ENCODE peak calls at places on chromosomes 2 and 18, in four cellular contexts. L is BE2C, R is Peyer's patch, A is IMR-90. T is an unnamed sample. For H3K9me3, the result is how much of the 10 kb centered on the place peaks cover.

GRCh38 chr2:186422226-186422625 is 63.8 kb upstream of the ZC3H15 start:
- DNase-seq in L (no peak), R (no peak), A (peak), T (peak)

GRCh38 chr2:227853204-227853629 is 18.2 kb upstream of the DAW1 start:
- DNase-seq in L (no peak), R (no peak), A (peak), T (peak)

GRCh38 chr2:68089961-68090360 is 27.2 kb upstream of the C1D start:
- DNase-seq in L (no peak), R (no peak), A (no peak), T (no peak)

GRCh38 chr2:47301731-47302130 is 101.2 kb upstream of the MSH2 start:
- DNase-seq in L (no peak), R (no peak), A (no peak), T (no peak)

GRCh38 chr2:7497223-7497622 is 580.0 kb downstream of the RNF144A start:
- DNase-seq in L (no peak), R (no peak), A (no peak), T (no peak)

GRCh38 chr2:23330214-23330613 is 54.8 kb upstream of the KLHL29 start:
- DNase-seq in L (no peak), R (no peak), A (peak), T (no peak)

GRCh38 chr2:31312898-31313297 is 78.9 kb downstream of the EHD3 start:
- DNase-seq in L (no peak), R (no peak), A (peak), T (no peak)

GRCh38 chr2:238182362-238182761 is 21.1 kb downstream of the ILKAP start:
- DNase-seq in L (no peak), R (no peak), A (no peak), T (no peak)

GRCh38 chr18:28149810-28150420 is 27.0 kb downstream of the CDH2 start:
- DNase-seq in L (no peak), R (no peak), A (no peak), T (no peak)

GRCh38 chr18:63141777-63142176 is 177.8 kb downstream of the BCL2 start:
- DNase-seq in L (no peak), R (peak), A (no peak), T (no peak)

GRCh38 chr2:221535824-221536223 is 36.3 kb downstream of the EPHA4 start:
- DNase-seq in L (no peak), R (no peak), A (no peak), T (no peak)

GRCh38 chr18:55034742-55035141 is 75.5 kb upstream of the CCDC68 start:
- DNase-seq in L (no peak), R (no peak), A (no peak), T (no peak)

GRCh38 chr2:176128172-176129012 is 1.1 kb upstream of the HOXD8 start:
- DNase-seq in L (no peak), R (no peak), A (no peak), T (no peak)

GRCh38 chr2:172108587-172108930 is 5.9 kb upstream of the DLX2 start:
- DNase-seq in L (no peak), R (no peak), A (no peak), T (no peak)

GRCh38 chr18:65754121-65754520 is 3.3 kb downstream of the CDH7 start:
- DNase-seq in L (peak), R (no peak), A (no peak), T (no peak)

GRCh38 chr2:189821953-189822748 is 37.9 kb downstream of the PMS1 start:
- DNase-seq in L (no peak), R (no peak), A (peak), T (peak)

GRCh38 chr18:22324191-22325131 is 93.3 kb downstream of the CTAGE1 start:
- DNase-seq in L (no peak), R (no peak), A (no peak), T (no peak)

GRCh38 chr2:156445311-156446218 is 9.4 kb downstream of the GPD2 start:
- DNase-seq in L (no peak), R (no peak), A (peak), T (peak)

GRCh38 chr2:209368924-209369323 is 54.9 kb upstream of the MAP2 start:
- DNase-seq in L (peak), R (no peak), A (peak), T (peak)

GRCh38 chr2:197828464-197829135 is 24.2 kb downstream of the PLCL1 start:
- DNase-seq in L (no peak), R (no peak), A (no peak), T (no peak)

GRCh38 chr2:212905640-212906201 is 245.7 kb downstream of the IKZF2 start:
- DNase-seq in L (no peak), R (no peak), A (peak), T (peak)

GRCh38 chr18:31206787-31207381 is 44.2 kb upstream of the DSC1 start:
- DNase-seq in L (peak), R (no peak), A (peak), T (peak)

GRCh38 chr2:149488719-149489440 is 98.7 kb downstream of the MMADHC start:
- DNase-seq in L (no peak), R (no peak), A (no peak), T (no peak)

GRCh38 chr2:232437130-232437620 is 18.8 kb upstream of the ALPI start:
- DNase-seq in L (no peak), R (no peak), A (no peak), T (no peak)

GRCh38 chr2:109410021-109410815 is 203.5 kb downstream of the SEPTIN10 start:
- DNase-seq in L (no peak), R (no peak), A (peak), T (no peak)

GRCh38 chr2:237471457-237472186 is 15.4 kb upstream of the MLPH start:
- DNase-seq in L (peak), R (no peak), A (peak), T (no peak)

GRCh38 chr18:10290244-10291240 is 163.9 kb upstream of the APCDD1 start:
- DNase-seq in L (no peak), R (no peak), A (peak), T (no peak)

GRCh38 chr2:43041167-43041566 is 185.2 kb downstream of the ZFP36L2 start:
- DNase-seq in L (no peak), R (no peak), A (no peak), T (no peak)

GRCh38 chr2:221680548-221680947 is 108.4 kb upstream of the EPHA4 start:
- DNase-seq in L (no peak), R (no peak), A (no peak), T (no peak)

DNA sequence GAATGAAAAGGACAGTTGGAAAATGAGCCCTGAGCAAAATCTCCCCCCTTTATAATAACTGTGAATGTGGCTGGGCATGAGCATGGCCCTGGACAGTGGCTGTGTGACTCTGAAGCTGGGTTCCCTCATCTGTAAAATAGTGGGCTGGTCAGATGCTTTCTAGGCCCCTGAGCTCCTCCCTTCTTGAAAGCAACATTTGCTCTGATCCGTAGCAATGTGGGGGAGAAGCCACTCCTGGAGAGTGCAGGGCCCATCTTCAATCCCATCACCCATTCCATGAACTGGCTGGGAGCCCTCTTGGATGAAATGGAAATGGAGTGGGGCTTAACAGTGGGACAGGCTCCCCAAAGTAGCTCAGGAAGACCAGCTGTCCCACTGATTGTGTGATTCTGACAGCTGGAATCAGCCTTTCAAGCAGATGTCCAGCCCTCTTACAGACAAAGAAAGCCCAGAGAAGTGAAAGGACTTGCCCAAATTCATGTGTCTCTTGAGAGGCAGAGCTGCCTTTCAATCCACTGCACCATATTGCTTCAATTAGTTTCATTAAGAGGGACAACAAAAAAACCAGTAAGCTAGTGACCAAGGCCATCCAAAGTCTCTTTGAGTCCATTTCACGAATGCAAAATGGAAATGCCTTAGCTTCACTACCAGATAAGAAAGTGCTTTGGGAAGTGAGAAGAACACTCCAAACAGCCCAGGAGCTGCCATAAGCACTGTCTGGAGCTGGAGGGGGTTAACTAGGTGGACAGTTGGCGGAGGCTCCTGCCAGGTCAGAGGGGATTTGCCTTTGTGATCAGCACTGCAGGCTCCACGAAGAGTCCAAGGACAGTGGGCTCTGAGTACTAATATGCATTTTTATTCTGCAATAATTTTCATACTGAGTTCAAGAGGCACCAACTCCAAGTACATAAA is 233.0 kb upstream of the SMAD2 start:
- DNase-seq in L (no peak), R (no peak), A (no peak), T (no peak)
- H3K9me3 ChIP-seq in L (under half), R (under half), A (under half), T (under half)

DNA sequence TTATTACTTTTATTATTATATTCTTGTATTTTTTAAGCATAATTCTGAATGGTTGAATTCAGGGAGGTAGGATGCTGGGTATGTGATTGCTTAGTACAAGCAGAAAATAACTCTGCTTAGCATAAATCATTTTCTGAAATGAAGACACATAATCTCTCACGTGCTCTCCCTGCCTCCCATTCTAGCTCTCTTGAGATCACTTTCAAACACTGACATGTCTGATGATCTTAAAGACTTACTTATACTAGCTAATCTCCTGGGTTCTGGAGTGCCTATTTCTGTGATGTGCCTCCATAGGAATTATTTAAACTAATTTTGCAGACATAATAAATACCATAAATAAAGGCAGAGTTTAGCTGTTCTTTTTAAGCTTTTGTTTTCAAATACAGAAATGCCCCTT is 1136.0 kb downstream of the SUCLG1 start:
- DNase-seq in L (no peak), R (no peak), A (no peak), T (no peak)
- H3K9me3 ChIP-seq in L (under half), R (under half), A (under half), T (under half)

GRCh38 chr18:78151234-78151633 is 828.4 kb upstream of the SALL3 start:
- DNase-seq in L (no peak), R (no peak), A (no peak), T (no peak)

GRCh38 chr18:78151948-78152725 is 827.5 kb upstream of the SALL3 start:
- DNase-seq in L (no peak), R (no peak), A (no peak), T (no peak)

GRCh38 chr18:78156466-78156865 is 823.2 kb upstream of the SALL3 start:
- DNase-seq in L (no peak), R (no peak), A (no peak), T (no peak)

GRCh38 chr18:78153362-78153761 is 826.3 kb upstream of the SALL3 start:
- DNase-seq in L (no peak), R (no peak), A (no peak), T (no peak)

GRCh38 chr18:78154444-78154843 is 825.2 kb upstream of the SALL3 start:
- DNase-seq in L (no peak), R (no peak), A (no peak), T (no peak)
- H3K9me3 ChIP-seq in L (under half), R (under half), A (under half), T (under half)

GRCh38 chr2:89775885-89776284 is 1084.4 kb downstream of the RPIA start:
- DNase-seq in L (no peak), R (no peak), A (no peak), T (no peak)

GRCh38 chr2:89784960-89785359 is 1093.5 kb downstream of the RPIA start:
- DNase-seq in L (no peak), R (no peak), A (no peak), T (no peak)

GRCh38 chr2:89781962-89782361 is 1090.5 kb downstream of the RPIA start:
- DNase-seq in L (no peak), R (no peak), A (no peak), T (no peak)

DNA sequence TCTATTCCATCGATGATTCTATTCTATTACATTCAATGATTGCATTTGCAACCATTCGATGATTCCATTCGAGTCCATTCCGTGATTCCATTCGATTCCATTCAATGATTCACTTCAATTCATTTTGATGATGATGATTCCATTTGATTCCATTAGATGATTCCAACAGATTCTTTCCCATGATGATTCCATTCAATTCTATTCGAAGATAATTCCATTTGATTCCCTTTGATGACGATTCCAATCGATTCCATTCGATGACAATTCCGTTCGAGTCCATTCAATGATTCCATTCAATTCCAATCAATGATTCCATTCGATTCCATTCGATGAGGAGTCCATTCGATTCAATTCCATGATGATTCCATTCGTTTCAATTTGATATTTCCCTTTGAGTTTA is 1088.8 kb downstream of the RPIA start:
- DNase-seq in L (no peak), R (no peak), A (no peak), T (no peak)
- H3K9me3 ChIP-seq in L (under half), R (under half), A (half or more), T (half or more)

GRCh38 chr2:217478831-217479435 is 523.9 kb downstream of the TNS1 start:
- DNase-seq in L (no peak), R (no peak), A (no peak), T (no peak)
- H3K9me3 ChIP-seq in L (under half), R (under half), A (under half), T (under half)

GRCh38 chr2:19752500-19752899 is 149.3 kb downstream of the TTC32 start:
- DNase-seq in L (no peak), R (no peak), A (peak), T (no peak)
- H3K9me3 ChIP-seq in L (under half), R (under half), A (under half), T (under half)

DNA sequence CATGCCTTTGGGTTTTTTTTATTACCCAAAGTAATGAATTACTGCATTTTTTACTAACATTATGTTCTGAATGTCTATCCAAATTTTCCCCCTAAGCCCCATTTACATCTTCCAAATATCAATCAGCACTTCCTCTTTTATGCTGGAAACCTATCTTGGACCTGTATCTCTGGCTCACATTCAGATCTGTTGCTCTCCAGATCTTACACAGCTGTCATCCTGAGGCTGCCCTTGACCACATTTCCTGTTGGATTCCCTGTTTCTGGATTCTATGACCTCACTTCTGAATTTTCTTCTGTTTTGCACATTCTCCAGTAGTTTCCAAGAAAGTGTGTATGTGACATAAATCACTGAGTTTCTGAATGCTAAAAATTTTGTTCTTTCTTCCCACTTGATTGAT is 146.7 kb downstream of the PDE1A start:
- DNase-seq in L (no peak), R (no peak), A (peak), T (peak)
- H3K9me3 ChIP-seq in L (under half), R (under half), A (under half), T (under half)

DNA sequence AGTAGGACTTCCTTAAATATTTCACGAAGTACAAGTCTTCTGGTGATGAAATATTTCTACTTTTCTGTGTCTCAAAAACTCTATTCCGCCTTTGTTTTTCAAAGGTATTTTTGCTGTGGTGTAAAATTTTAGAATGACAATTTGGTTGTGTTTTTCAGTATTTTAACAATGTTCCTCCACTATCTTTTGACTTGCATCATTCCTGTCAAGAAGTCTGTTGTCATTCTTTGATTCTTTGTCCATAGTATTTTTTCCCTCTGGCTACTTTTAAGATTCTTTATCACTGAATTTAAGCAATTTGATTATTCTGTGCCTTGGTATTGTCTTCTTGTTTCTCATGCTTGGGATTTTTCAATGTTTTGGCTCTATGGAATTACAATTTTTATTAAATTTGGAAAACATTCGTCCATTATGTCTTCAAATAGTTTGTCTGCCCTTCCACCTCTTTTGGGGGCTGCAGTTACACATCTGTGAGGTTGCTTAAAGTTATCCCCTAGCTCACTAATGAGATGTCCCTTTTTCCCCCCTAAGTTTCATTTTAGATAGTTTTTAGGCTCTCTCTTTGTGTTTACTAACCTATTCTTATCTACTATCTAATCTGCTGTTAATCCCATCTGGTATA is 76.0 kb downstream of the CAB39 start:
- DNase-seq in L (no peak), R (no peak), A (no peak), T (no peak)
- H3K9me3 ChIP-seq in L (under half), R (under half), A (under half), T (under half)

GRCh38 chr2:83565231-83566025 is 893.7 kb downstream of the SUCLG1 start:
- DNase-seq in L (no peak), R (no peak), A (no peak), T (no peak)
- H3K9me3 ChIP-seq in L (under half), R (under half), A (under half), T (under half)

GRCh38 chr18:44453505-44453904 is 227.2 kb upstream of the SETBP1 start:
- DNase-seq in L (no peak), R (no peak), A (no peak), T (no peak)
- H3K9me3 ChIP-seq in L (under half), R (under half), A (under half), T (under half)

T was measured in mammary epithelial cell.